ENCODE peak calls at places on chromosomes 13 and 19, in five cellular contexts. P is AG08396; O is stimulated activated CD8-positive, alpha-beta memory T cell treated with anti-CD3 and anti-CD28 coated beads, Interleukin-7, amount 100 ng/mL, for 1 hour; M is SK-MEL-5; U is HFFc6. K is an unnamed sample.

GRCh38 chr13:79485014-79485441 is 4.1 kb downstream of the NDFIP2 start:
- DNase-seq in O (no peak), M (no peak), U (peak), P (peak), K (peak)

GRCh38 chr13:24660023-24660806 is 20.0 kb upstream of the ATP12A start:
- DNase-seq in M (no peak), P (no peak), U (no peak), O (no peak), K (no peak)

GRCh38 chr13:93625536-93625935 is 398.9 kb downstream of the GPC6 start:
- DNase-seq in O (no peak), U (no peak), M (no peak), P (no peak), K (no peak)

GRCh38 chr13:20993661-20994440 is 67.5 kb downstream of the LATS2 start:
- DNase-seq in U (peak), O (no peak), P (no peak), M (no peak), K (peak)

GRCh38 chr13:30725331-30726085 is 9.8 kb upstream of the ALOX5AP start:
- DNase-seq in O (no peak), M (no peak), U (no peak), P (no peak), K (no peak)

GRCh38 chr19:5717215-5717614 is 2.7 kb downstream of the LONP1 start:
- DNase-seq in P (no peak), U (no peak), M (no peak), O (no peak), K (no peak)

GRCh38 chr19:38213911-38214625 is 10.0 kb downstream of the DPF1 start:
- DNase-seq in U (peak), P (peak), O (peak), M (no peak), K (peak)

GRCh38 chr13:27808866-27809546 is 16.7 kb downstream of the GSX1 start:
- DNase-seq in U (peak), M (no peak), P (no peak), O (no peak), K (no peak)

GRCh38 chr13:73945871-73946270 is 188.3 kb downstream of the KLF12 start:
- DNase-seq in O (no peak), U (no peak), P (no peak), M (no peak), K (no peak)

GRCh38 chr13:73224708-73225107 is 165.9 kb downstream of the KLF5 start:
- DNase-seq in P (no peak), U (peak), O (no peak), M (no peak), K (no peak)

GRCh38 chr13:74931698-74932433 is 550.1 kb downstream of the TBC1D4 start:
- DNase-seq in M (no peak), U (no peak), O (no peak), P (no peak), K (no peak)

GRCh38 chr13:24738366-24738847 is 25.6 kb upstream of the RNF17 start:
- DNase-seq in P (no peak), O (no peak), M (no peak), U (no peak), K (no peak)

GRCh38 chr19:43446746-43447489 is 18.5 kb downstream of the LYPD3 start:
- DNase-seq in U (peak), P (peak), O (peak), M (peak), K (peak)

GRCh38 chr19:41575998-41576397 is at the start of gene CEACAM21:
- DNase-seq in P (no peak), O (no peak), U (no peak), M (peak), K (no peak)

GRCh38 chr19:45938733-45939319 is 24.2 kb upstream of the NANOS2 start:
- DNase-seq in P (no peak), O (no peak), U (no peak), M (no peak), K (no peak)

GRCh38 chr13:33740134-33740538 is 77.8 kb upstream of the RFC3 start:
- DNase-seq in U (peak), O (no peak), P (no peak), M (peak), K (no peak)

GRCh38 chr19:41998246-41999020 is 4.4 kb upstream of the ATP1A3 start:
- DNase-seq in P (peak), M (peak), U (no peak), O (peak), K (peak)

GRCh38 chr19:29831041-29831548 is 19.3 kb downstream of the CCNE1 start:
- DNase-seq in P (no peak), O (no peak), M (no peak), U (no peak), K (no peak)

GRCh38 chr13:110405597-110406450 is 98.7 kb downstream of the COL4A2 start:
- DNase-seq in O (no peak), U (peak), M (no peak), P (no peak), K (no peak)

GRCh38 chr19:37943480-37943879 is 36.5 kb downstream of the SIPA1L3 start:
- DNase-seq in M (no peak), U (no peak), O (no peak), P (no peak), K (no peak)